ENCODE peak calls at places on chromosomes 16 and 17, in six cellular contexts. Z, W, T, X, G and B are unnamed samples.

GRCh38 chr17:16483021-16483645 is 8.9 kb downstream of the LRRC75A start:
- DNase-seq in Z (no peak), W (no peak), T (no peak), X (no peak), G (no peak), B (no peak)

GRCh38 chr17:40422990-40423611 is 5.4 kb upstream of the TOP2A start:
- DNase-seq in Z (no peak), W (peak; percentile 31), T (no peak), X (peak; percentile 88), G (peak; percentile 11), B (no peak)

GRCh38 chr16:14198012-14198411 is 126.9 kb downstream of the MRTFB start:
- DNase-seq in Z (no peak), W (no peak), T (no peak), X (no peak), G (no peak), B (no peak)

GRCh38 chr16:802914-803750 is 2.6 kb upstream of the GNG13 start:
- DNase-seq in Z (no peak), W (no peak), T (no peak), X (no peak), G (no peak), B (no peak)

GRCh38 chr17:41424111-41424635 is at the start of gene KRT37:
- DNase-seq in Z (no peak), W (no peak), T (no peak), X (no peak), G (no peak), B (no peak)

GRCh38 chr16:84759906-84760305 is 59.9 kb upstream of the CRISPLD2 start:
- DNase-seq in Z (no peak), W (no peak), T (no peak), X (no peak), G (no peak), B (no peak)

GRCh38 chr17:77320501-77321256 is 179.9 kb downstream of the SEC14L1 start:
- DNase-seq in Z (peak; percentile 88), W (peak; percentile 69), T (peak; percentile 86), X (no peak), G (peak; percentile 51), B (peak; percentile 59)

GRCh38 chr16:2791174-2791573 is 3.8 kb upstream of the PRSS33 start:
- DNase-seq in Z (peak; percentile 28), W (peak; percentile 30), T (peak; percentile 40), X (no peak), G (no peak), B (no peak)

GRCh38 chr16:27486760-27487159 is 63.0 kb downstream of the GTF3C1 start:
- DNase-seq in Z (peak; percentile 7), W (no peak), T (no peak), X (no peak), G (no peak), B (no peak)

GRCh38 chr17:68783861-68784260 is 171.3 kb downstream of the ABCA8 start:
- DNase-seq in Z (no peak), W (no peak), T (no peak), X (no peak), G (no peak), B (no peak)

GRCh38 chr17:15361592-15361991 is 20.2 kb upstream of the TEKT3 start:
- DNase-seq in Z (no peak), W (no peak), T (no peak), X (no peak), G (no peak), B (no peak)

GRCh38 chr17:28475151-28475900 is 1.9 kb downstream of the SLC13A2 start:
- DNase-seq in Z (no peak), W (peak; percentile 26), T (no peak), X (no peak), G (peak; percentile 10), B (no peak)

GRCh38 chr17:83000738-83001137 is 78.7 kb upstream of the METRNL start:
- DNase-seq in Z (no peak), W (no peak), T (no peak), X (no peak), G (no peak), B (no peak)

GRCh38 chr17:38710985-38711384 is 5.9 kb downstream of the MLLT6 start:
- DNase-seq in Z (no peak), W (no peak), T (no peak), X (no peak), G (no peak), B (no peak)

GRCh38 chr17:40518401-40519088 is 17.1 kb upstream of the TNS4 start:
- DNase-seq in Z (peak; percentile 42), W (peak; percentile 61), T (peak; percentile 51), X (peak; percentile 91), G (no peak), B (no peak)

GRCh38 chr16:11190585-11191565 is 65.1 kb downstream of the SOCS1 start:
- DNase-seq in Z (no peak), W (no peak), T (no peak), X (no peak), G (no peak), B (no peak)

GRCh38 chr16:25297151-25297787 is 39.6 kb upstream of the ZKSCAN2 start:
- DNase-seq in Z (no peak), W (no peak), T (no peak), X (no peak), G (no peak), B (no peak)

GRCh38 chr16:20849587-20850390 is 43.5 kb downstream of the REXO5 start:
- DNase-seq in Z (peak; percentile 87), W (peak; percentile 72), T (no peak), X (peak; percentile 74), G (peak; percentile 73), B (peak; percentile 64)

GRCh38 chr17:80126449-80126715 is 20.5 kb downstream of the EIF4A3 start:
- DNase-seq in Z (no peak), W (no peak), T (no peak), X (no peak), G (no peak), B (no peak)

GRCh38 chr17:81561494-81561885 is 9.3 kb upstream of the FAAP100 start:
- DNase-seq in Z (no peak), W (no peak), T (no peak), X (no peak), G (peak; percentile 57), B (no peak)

GRCh38 chr17:7745748-7746470 is 28.4 kb downstream of the DNAH2 start:
- DNase-seq in Z (peak; percentile 21), W (peak; percentile 67), T (no peak), X (peak; percentile 53), G (peak; percentile 90), B (no peak)

GRCh38 chr17:36661688-36662087 is 60.3 kb downstream of the MRM1 start:
- DNase-seq in Z (no peak), W (no peak), T (no peak), X (no peak), G (no peak), B (no peak)

GRCh38 chr17:36661047-36661666 is 59.8 kb downstream of the MRM1 start:
- DNase-seq in Z (no peak), W (no peak), T (no peak), X (no peak), G (no peak), B (no peak)

GRCh38 chr17:36653374-36653773 is 52.0 kb downstream of the MRM1 start:
- DNase-seq in Z (no peak), W (no peak), T (no peak), X (no peak), G (no peak), B (no peak)

GRCh38 chr17:36657763-36658490 is 56.5 kb downstream of the MRM1 start:
- DNase-seq in Z (peak; percentile 76), W (no peak), T (no peak), X (peak; percentile 61), G (peak; percentile 20), B (peak; percentile 68)

GRCh38 chr17:36657390-36657762 is 56.0 kb downstream of the MRM1 start:
- DNase-seq in Z (no peak), W (no peak), T (no peak), X (peak; percentile 37), G (no peak), B (no peak)
- H3K4me3 ChIP-seq in Z (no peak overlapping the region), W (peak overlapping the region; percentile 39), T (peak overlapping the region; percentile 33), X (peak overlapping the region; percentile 36), G (no peak overlapping the region), B (peak overlapping the region; percentile 30)

GRCh38 chr16:56514845-56515244 is 5.0 kb downstream of the BBS2 start:
- DNase-seq in Z (no peak), W (no peak), T (no peak), X (no peak), G (peak; percentile 4), B (no peak)

GRCh38 chr16:56506941-56507340 is 12.9 kb downstream of the BBS2 start:
- DNase-seq in Z (no peak), W (no peak), T (no peak), X (no peak), G (no peak), B (no peak)

GRCh38 chr16:56512025-56512424 is 7.8 kb downstream of the BBS2 start:
- DNase-seq in Z (no peak), W (no peak), T (no peak), X (no peak), G (no peak), B (no peak)

GRCh38 chr16:56513972-56514371 is 5.9 kb downstream of the BBS2 start:
- DNase-seq in Z (no peak), W (no peak), T (no peak), X (peak; percentile 73), G (peak; percentile 75), B (no peak)

GRCh38 chr16:56510544-56510943 is 9.3 kb downstream of the BBS2 start:
- DNase-seq in Z (no peak), W (no peak), T (no peak), X (no peak), G (no peak), B (no peak)
- H3K27ac ChIP-seq in Z (no peak overlapping the region), W (no peak overlapping the region), T (no peak overlapping the region), X (no peak overlapping the region), G (no peak overlapping the region), B (no peak overlapping the region)

GRCh38 chr17:37106049-37106448 is 157.3 kb downstream of the AATF start:
- DNase-seq in Z (no peak), W (no peak), T (no peak), X (no peak), G (no peak), B (no peak)
- H3K4me3 ChIP-seq in Z (no peak overlapping the region), W (no peak overlapping the region), T (no peak overlapping the region), X (no peak overlapping the region), G (no peak overlapping the region), B (no peak overlapping the region)

GRCh38 chr17:600576-601301 is 113.9 kb downstream of the VPS53 start:
- DNase-seq in Z (no peak), W (no peak), T (no peak), X (no peak), G (peak; percentile 4), B (no peak)
- H3K27ac ChIP-seq in Z (no peak overlapping the region), W (no peak overlapping the region), T (peak overlapping the region; percentile 44), X (no peak overlapping the region), G (no peak overlapping the region), B (no peak overlapping the region)